ENCODE peak calls at places on chromosomes 5 and 9, in nine cellular contexts. O is lung, A is adrenal gland, F is aorta, L is kidney, Z is Peyer's patch, X is pancreas, Q is neural progenitor cell, V is heart left ventricle. Y is an unnamed sample.

GRCh38 chr5:38648703-38649291 is 92.4 kb upstream of the LIFR start:
- DNase-seq in O (no peak), A (no peak), F (no peak), L (no peak), Z (no peak), X (no peak), Q (no peak), V (no peak), Y (no peak)

GRCh38 chr5:178115136-178115834 is 2.0 kb downstream of the N4BP3 start:
- DNase-seq in O (no peak), A (no peak), F (no peak), L (peak; percentile 64), Z (peak; percentile 39), X (no peak), Q (peak; percentile 93), V (no peak), Y (peak; percentile 33)

GRCh38 chr5:154677921-154678320 is 77.3 kb upstream of the LARP1 start:
- DNase-seq in O (no peak), A (no peak), F (no peak), L (no peak), Z (no peak), X (no peak), Q (no peak), V (no peak), Y (no peak)

GRCh38 chr9:128723352-128723865 is 518 bp downstream of the ZDHHC12 start:
- DNase-seq in O (no peak), A (no peak), F (no peak), L (no peak), Z (no peak), X (no peak), Q (peak; percentile 29), V (no peak), Y (no peak)

GRCh38 chr5:126677101-126677500 is 76.4 kb downstream of the PHAX start:
- DNase-seq in O (no peak), A (no peak), F (no peak), L (no peak), Z (no peak), X (no peak), Q (no peak), V (no peak), Y (no peak)

GRCh38 chr9:85339337-85339736 is 402.4 kb downstream of the AGTPBP1 start:
- DNase-seq in O (no peak), A (no peak), F (no peak), L (no peak), Z (no peak), X (no peak), Q (no peak), V (no peak), Y (no peak)

GRCh38 chr5:118126159-118126558 is 862.2 kb downstream of the DTWD2 start:
- DNase-seq in O (no peak), A (no peak), F (no peak), L (no peak), Z (no peak), X (no peak), Q (no peak), V (no peak), Y (no peak)

GRCh38 chr9:107944387-107944786 is 454.8 kb upstream of the KLF4 start:
- DNase-seq in O (no peak), A (no peak), F (no peak), L (no peak), Z (no peak), X (no peak), Q (no peak), V (no peak), Y (no peak)

GRCh38 chr5:177317959-177318377 is 6.3 kb upstream of the MXD3 start:
- DNase-seq in O (peak; percentile 76), A (peak; percentile 79), F (no peak), L (peak; percentile 77), Z (peak; percentile 79), X (peak; percentile 85), Q (peak; percentile 78), V (peak; percentile 65), Y (peak; percentile 72)

GRCh38 chr5:80745490-80745889 is 90.7 kb upstream of the DHFR start:
- DNase-seq in O (no peak), A (no peak), F (no peak), L (no peak), Z (no peak), X (no peak), Q (no peak), V (no peak), Y (no peak)

GRCh38 chr9:97809666-97810344 is 43.2 kb upstream of the FOXE1 start:
- DNase-seq in O (no peak), A (no peak), F (no peak), L (no peak), Z (no peak), X (no peak), Q (peak; percentile 46), V (no peak), Y (no peak)

GRCh38 chr5:10116594-10116993 is 133.1 kb downstream of the ATPSCKMT start:
- DNase-seq in O (no peak), A (no peak), F (no peak), L (no peak), Z (no peak), X (no peak), Q (no peak), V (no peak), Y (no peak)

GRCh38 chr9:21801683-21802417 is 586 bp upstream of the MTAP start:
- DNase-seq in O (peak; percentile 78), A (peak; percentile 79), F (peak; percentile 92), L (peak; percentile 93), Z (peak; percentile 32), X (peak; percentile 64), Q (peak; percentile 79), V (peak; percentile 67), Y (no peak)

GRCh38 chr9:893843-894420 is 52.4 kb downstream of the DMRT1 start:
- DNase-seq in O (peak; percentile 50), A (peak; percentile 45), F (no peak), L (no peak), Z (peak; percentile 41), X (peak; percentile 62), Q (peak; percentile 76), V (no peak), Y (peak; percentile 52)

GRCh38 chr9:120360046-120360445 is 219.9 kb downstream of the CDK5RAP2 start:
- DNase-seq in O (no peak), A (no peak), F (no peak), L (no peak), Z (no peak), X (no peak), Q (no peak), V (no peak), Y (no peak)

GRCh38 chr9:79764377-79764776 is 192.6 kb downstream of the TLE4 start:
- DNase-seq in O (no peak), A (no peak), F (no peak), L (no peak), Z (no peak), X (no peak), Q (no peak), V (peak; percentile 13), Y (no peak)

GRCh38 chr9:107325842-107326241 is 42.8 kb downstream of the RAD23B start:
- DNase-seq in O (no peak), A (no peak), F (no peak), L (no peak), Z (no peak), X (no peak), Q (no peak), V (no peak), Y (no peak)

GRCh38 chr9:33124716-33125378 is 42.3 kb downstream of the B4GALT1 start:
- DNase-seq in O (no peak), A (no peak), F (no peak), L (no peak), Z (peak; percentile 47), X (no peak), Q (peak; percentile 39), V (no peak), Y (no peak)

GRCh38 chr9:137184881-137185660 is 3.3 kb downstream of the ANAPC2 start:
- DNase-seq in O (no peak), A (no peak), F (no peak), L (no peak), Z (no peak), X (no peak), Q (no peak), V (no peak), Y (no peak)

GRCh38 chr9:137180491-137180890 is 7.9 kb downstream of the ANAPC2 start:
- DNase-seq in O (no peak), A (no peak), F (no peak), L (no peak), Z (no peak), X (no peak), Q (no peak), V (no peak), Y (no peak)

GRCh38 chr9:137183980-137184595 is 4.3 kb downstream of the ANAPC2 start:
- DNase-seq in O (no peak), A (no peak), F (no peak), L (no peak), Z (no peak), X (no peak), Q (no peak), V (no peak), Y (no peak)

GRCh38 chr9:137181680-137182079 is 6.7 kb downstream of the ANAPC2 start:
- DNase-seq in O (no peak), A (no peak), F (no peak), L (no peak), Z (no peak), X (no peak), Q (no peak), V (no peak), Y (no peak)

GRCh38 chr9:137182836-137183235 is 5.5 kb downstream of the ANAPC2 start:
- DNase-seq in O (no peak), A (no peak), F (no peak), L (no peak), Z (no peak), X (no peak), Q (no peak), V (no peak), Y (no peak)
- H3K36me3 ChIP-seq in O (peaks cover 8% of the 10 kb centered on the region), A (no peaks in the 10 kb centered on the region), F (no peaks in the 10 kb centered on the region), L (peaks cover 26% of the 10 kb centered on the region), Z (no peaks in the 10 kb centered on the region), X (peaks cover 52% of the 10 kb centered on the region), Q (no peaks in the 10 kb centered on the region), V (peaks cover 82% of the 10 kb centered on the region), Y (peaks cover 35% of the 10 kb centered on the region)

DNA sequence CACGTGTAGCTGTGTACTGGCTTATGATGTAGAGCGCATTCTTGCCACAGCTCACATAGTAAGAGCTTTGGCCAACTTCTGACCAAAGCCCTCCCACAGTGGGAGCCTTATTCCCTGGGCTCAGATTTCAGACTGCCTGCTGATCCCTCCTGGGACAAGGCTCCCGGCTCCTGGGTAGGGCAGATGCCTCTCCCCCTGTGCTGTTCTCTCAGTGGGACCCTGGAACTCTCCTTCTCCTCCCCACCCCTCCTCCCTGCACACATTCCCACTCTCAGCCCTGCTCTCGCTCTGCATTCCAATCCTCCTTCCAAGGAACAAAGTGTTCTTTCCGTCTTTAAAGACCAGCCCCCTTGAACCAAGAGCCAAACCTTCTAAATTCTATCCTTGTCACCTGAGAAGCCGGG is 17.5 kb downstream of the LCP2 start:
- DNase-seq in O (no peak), A (no peak), F (no peak), L (no peak), Z (no peak), X (no peak), Q (peak; percentile 68), V (no peak), Y (no peak)
- H3K4me1 ChIP-seq in O (peaks cover 18% of the 10 kb centered on the region), A (peaks cover 19% of the 10 kb centered on the region), F (no peaks in the 10 kb centered on the region), L (no peaks in the 10 kb centered on the region), Z (no peaks in the 10 kb centered on the region), X (no peaks in the 10 kb centered on the region), Q (peaks cover 29% of the 10 kb centered on the region), V (peaks cover 16% of the 10 kb centered on the region), Y (peaks cover 95% of the 10 kb centered on the region)

GRCh38 chr5:180235077-180235476 is 26.1 kb upstream of the RASGEF1C start:
- DNase-seq in O (no peak), A (no peak), F (no peak), L (no peak), Z (no peak), X (no peak), Q (peak; percentile 61), V (no peak), Y (no peak)
- H3K36me3 ChIP-seq in O (peaks cover 24% of the 10 kb centered on the region), A (no peaks in the 10 kb centered on the region), F (peaks cover 21% of the 10 kb centered on the region), L (peaks cover 17% of the 10 kb centered on the region), Z (peaks cover 5% of the 10 kb centered on the region), X (peaks cover 67% of the 10 kb centered on the region), Q (no peaks in the 10 kb centered on the region), V (peaks cover 64% of the 10 kb centered on the region), Y (peaks cover 19% of the 10 kb centered on the region)

GRCh38 chr9:93206576-93207155 is 22.7 kb downstream of the WNK2 start:
- DNase-seq in O (no peak), A (no peak), F (peak; percentile 56), L (peak; percentile 48), Z (no peak), X (peak; percentile 2), Q (no peak), V (peak; percentile 19), Y (no peak)
- H3K4me1 ChIP-seq in O (peaks cover 2% of the 10 kb centered on the region), A (peaks cover 12% of the 10 kb centered on the region), F (no peaks in the 10 kb centered on the region), L (no peaks in the 10 kb centered on the region), Z (peaks cover 11% of the 10 kb centered on the region), X (peaks cover 41% of the 10 kb centered on the region), Q (peaks cover 27% of the 10 kb centered on the region), V (peaks cover 89% of the 10 kb centered on the region), Y (no peaks in the 10 kb centered on the region)